ENCODE peak calls at places on chromosomes 5 and 9, in four cellular contexts. One of them, this sample, is unnamed.

GRCh38 chr9:132474253-132474652 is 64.2 kb downstream of the CFAP77 start:
- DNase-seq in cardiac fibroblast: no peak
- DNase-seq in fibroblast of lung: no peak
- DNase-seq in adrenal gland: no peak
- DNase-seq in this sample: no peak

GRCh38 chr9:127300886-127301447 is 36.4 kb downstream of the GARNL3 start:
- DNase-seq in cardiac fibroblast: no peak
- DNase-seq in fibroblast of lung: no peak
- DNase-seq in adrenal gland: no peak
- DNase-seq in this sample: no peak

GRCh38 chr5:87541033-87541432 is 128.3 kb upstream of the CCNH start:
- DNase-seq in cardiac fibroblast: peak
- DNase-seq in fibroblast of lung: peak
- DNase-seq in adrenal gland: peak
- DNase-seq in this sample: no peak

GRCh38 chr5:6714221-6715041 is 1.2 kb downstream of the TENT4A start:
- DNase-seq in cardiac fibroblast: no peak
- DNase-seq in fibroblast of lung: no peak
- DNase-seq in adrenal gland: peak
- DNase-seq in this sample: peak

GRCh38 chr5:56757077-56757476 is 58.3 kb upstream of the MAP3K1 start:
- DNase-seq in cardiac fibroblast: no peak
- DNase-seq in fibroblast of lung: no peak
- DNase-seq in adrenal gland: no peak
- DNase-seq in this sample: peak

GRCh38 chr9:128245293-128246151 is 30.3 kb downstream of the GOLGA2 start:
- DNase-seq in cardiac fibroblast: peak
- DNase-seq in fibroblast of lung: peak
- DNase-seq in adrenal gland: peak
- DNase-seq in this sample: peak

GRCh38 chr5:32074401-32074800 is 99.7 kb downstream of the GOLPH3 start:
- DNase-seq in cardiac fibroblast: no peak
- DNase-seq in fibroblast of lung: no peak
- DNase-seq in adrenal gland: no peak
- DNase-seq in this sample: no peak

GRCh38 chr9:34637356-34638137 is at the start of gene SIGMAR1:
- DNase-seq in cardiac fibroblast: peak
- DNase-seq in fibroblast of lung: peak
- DNase-seq in adrenal gland: peak
- DNase-seq in this sample: peak

GRCh38 chr9:113962391-113962790 is 86.3 kb downstream of the ZNF618 start:
- DNase-seq in cardiac fibroblast: no peak
- DNase-seq in fibroblast of lung: no peak
- DNase-seq in adrenal gland: no peak
- DNase-seq in this sample: no peak

GRCh38 chr5:3740546-3741371 is 145.1 kb downstream of the IRX1 start:
- DNase-seq in cardiac fibroblast: no peak
- DNase-seq in fibroblast of lung: no peak
- DNase-seq in adrenal gland: no peak
- DNase-seq in this sample: no peak

GRCh38 chr9:104091708-104092107 is 2.4 kb upstream of the SMC2 start:
- DNase-seq in cardiac fibroblast: peak
- DNase-seq in fibroblast of lung: peak
- DNase-seq in adrenal gland: peak
- DNase-seq in this sample: no peak

GRCh38 chr9:38374847-38375571 is 17.5 kb upstream of the ALDH1B1 start:
- DNase-seq in cardiac fibroblast: no peak
- DNase-seq in fibroblast of lung: no peak
- DNase-seq in adrenal gland: no peak
- DNase-seq in this sample: no peak

GRCh38 chr5:65128226-65128625 is 353.5 kb downstream of the ADAMTS6 start:
- DNase-seq in cardiac fibroblast: no peak
- DNase-seq in fibroblast of lung: peak
- DNase-seq in adrenal gland: no peak
- DNase-seq in this sample: peak

GRCh38 chr9:121662359-121662758 is 10.9 kb downstream of the DAB2IP start:
- DNase-seq in cardiac fibroblast: no peak
- DNase-seq in fibroblast of lung: no peak
- DNase-seq in adrenal gland: no peak
- DNase-seq in this sample: no peak

GRCh38 chr9:18798106-18798505 is 234.9 kb downstream of the SAXO1 start:
- DNase-seq in cardiac fibroblast: peak
- DNase-seq in fibroblast of lung: no peak
- DNase-seq in adrenal gland: no peak
- DNase-seq in this sample: peak

GRCh38 chr9:23824241-23825142 is 1.5 kb downstream of the ELAVL2 start:
- DNase-seq in cardiac fibroblast: no peak
- DNase-seq in fibroblast of lung: no peak
- DNase-seq in adrenal gland: peak
- DNase-seq in this sample: no peak

GRCh38 chr5:136328097-136328496 is 37.2 kb downstream of the TRPC7 start:
- DNase-seq in cardiac fibroblast: no peak
- DNase-seq in fibroblast of lung: no peak
- DNase-seq in adrenal gland: no peak
- DNase-seq in this sample: no peak

GRCh38 chr5:175380701-175381100 is 63.3 kb downstream of the DRD1 start:
- DNase-seq in cardiac fibroblast: no peak
- DNase-seq in fibroblast of lung: no peak
- DNase-seq in adrenal gland: no peak
- DNase-seq in this sample: no peak

GRCh38 chr5:175379867-175380266 is 64.1 kb downstream of the DRD1 start:
- DNase-seq in cardiac fibroblast: no peak
- DNase-seq in fibroblast of lung: no peak
- DNase-seq in adrenal gland: no peak
- DNase-seq in this sample: no peak

GRCh38 chr5:175383350-175383749 is 60.6 kb downstream of the DRD1 start:
- DNase-seq in cardiac fibroblast: no peak
- DNase-seq in fibroblast of lung: no peak
- DNase-seq in adrenal gland: no peak
- DNase-seq in this sample: no peak

GRCh38 chr5:175381116-175381515 is 62.9 kb downstream of the DRD1 start:
- DNase-seq in cardiac fibroblast: no peak
- DNase-seq in fibroblast of lung: no peak
- DNase-seq in adrenal gland: no peak
- DNase-seq in this sample: no peak

DNA sequence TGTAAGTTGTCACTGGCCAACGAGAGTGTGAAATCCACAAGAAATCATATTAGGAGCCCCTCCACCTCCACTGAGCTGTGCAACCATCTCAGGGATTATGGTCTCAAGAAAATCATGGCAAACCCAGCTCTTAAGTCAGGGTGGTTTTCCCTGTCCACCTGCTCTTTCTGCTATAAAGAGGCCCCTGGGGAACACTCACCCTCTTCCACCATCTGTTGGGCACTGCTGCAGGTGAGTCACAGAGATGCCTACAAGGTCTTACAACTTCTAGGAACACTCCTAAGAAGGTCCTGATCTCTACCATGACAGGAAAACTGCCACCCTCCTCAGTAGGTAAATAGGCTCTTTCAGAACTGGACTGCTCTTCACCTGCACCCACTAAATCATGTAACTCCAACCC is 61.8 kb downstream of the DRD1 start:
- DNase-seq in cardiac fibroblast: no peak
- DNase-seq in fibroblast of lung: no peak
- DNase-seq in adrenal gland: no peak
- DNase-seq in this sample: no peak
- TF ChIP-seq CTCF in cardiac fibroblast: no peak
- TF ChIP-seq CTCF in fibroblast of lung: no peak
- TF ChIP-seq CTCF in adrenal gland: no peak
- TF ChIP-seq CTCF in this sample: no peak

DNA sequence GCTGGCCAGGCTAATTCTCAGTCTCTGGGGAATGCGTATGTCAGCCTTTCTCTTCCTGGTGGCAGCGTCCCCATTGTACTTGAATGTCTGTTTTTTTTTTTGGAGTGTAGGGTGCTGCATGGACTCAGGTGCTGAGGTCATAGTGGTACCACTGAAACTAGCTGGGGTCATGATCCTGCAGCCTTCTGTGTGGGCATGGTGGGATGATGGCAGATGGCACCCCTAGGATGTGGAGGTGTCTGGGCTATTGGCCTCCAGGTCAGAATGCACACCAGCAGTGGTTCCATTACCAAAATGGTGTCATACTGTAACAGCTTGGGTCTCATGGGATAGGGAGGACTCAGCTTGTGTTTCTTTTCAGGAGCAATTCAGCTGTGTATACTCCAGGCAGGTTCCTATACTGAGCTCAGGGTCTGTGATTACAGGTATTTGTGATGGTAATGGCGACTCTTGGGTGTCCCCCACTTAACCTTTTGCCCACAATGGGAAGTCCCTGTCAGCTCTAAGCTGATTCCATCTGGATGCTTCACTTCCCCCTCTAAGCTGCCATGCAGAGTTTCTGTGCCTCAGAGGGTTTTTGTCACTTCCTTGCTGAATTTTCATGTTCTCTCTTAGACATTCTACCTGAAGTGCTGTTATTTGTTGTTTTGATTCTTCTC is 17.9 kb downstream of the HSD17B4 start:
- DNase-seq in cardiac fibroblast: no peak
- DNase-seq in fibroblast of lung: no peak
- DNase-seq in adrenal gland: no peak
- DNase-seq in this sample: no peak
- H3K4me3 ChIP-seq in cardiac fibroblast: no peak
- H3K4me3 ChIP-seq in fibroblast of lung: no peak
- H3K4me3 ChIP-seq in adrenal gland: no peak
- H3K4me3 ChIP-seq in this sample: no peak

DNA sequence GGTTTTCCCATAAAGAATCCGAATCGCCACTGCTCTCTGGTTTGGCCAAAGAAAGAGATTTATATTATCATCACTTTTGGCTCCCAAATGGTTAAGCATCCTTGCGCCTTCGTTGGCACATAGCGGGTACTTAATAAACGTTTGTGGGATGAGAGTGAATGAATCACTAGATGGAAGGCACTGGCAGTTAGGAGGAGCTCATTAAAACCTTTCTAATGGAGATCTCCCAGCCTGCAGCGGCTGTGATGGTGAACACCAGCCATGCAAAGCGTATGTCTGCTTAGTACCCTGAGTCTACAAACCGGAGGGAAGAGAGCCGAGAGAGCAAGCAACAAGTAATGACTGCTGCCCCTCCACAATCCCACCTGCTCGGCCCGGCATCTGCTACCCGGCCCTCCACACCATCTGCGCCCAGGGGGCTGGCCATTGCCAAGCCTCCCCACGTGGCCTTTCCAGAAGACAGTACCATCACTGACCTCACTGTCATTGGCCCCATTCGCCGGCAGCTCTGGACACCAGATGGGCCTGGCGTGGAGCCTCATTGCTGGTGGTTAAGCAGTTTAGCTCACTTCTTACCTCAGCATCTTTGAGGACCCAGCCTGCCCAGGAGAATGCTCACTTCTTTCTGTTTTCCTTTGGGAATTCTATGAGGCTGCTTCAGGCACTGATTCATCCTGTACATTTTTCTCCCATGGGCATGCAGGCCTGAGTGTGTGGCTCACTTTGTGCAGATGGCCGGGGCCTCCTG is 39.3 kb upstream of the ANKRD33B start:
- DNase-seq in cardiac fibroblast: peak
- DNase-seq in fibroblast of lung: peak
- DNase-seq in adrenal gland: no peak
- DNase-seq in this sample: peak
- TF ChIP-seq CTCF in cardiac fibroblast: no peak
- TF ChIP-seq CTCF in fibroblast of lung: no peak
- TF ChIP-seq CTCF in adrenal gland: no peak
- TF ChIP-seq CTCF in this sample: no peak

GRCh38 chr5:160468576-160468975 is 46.9 kb downstream of the PTTG1 start:
- DNase-seq in cardiac fibroblast: no peak
- DNase-seq in fibroblast of lung: no peak
- DNase-seq in adrenal gland: no peak
- DNase-seq in this sample: no peak
- H3K4me3 ChIP-seq in cardiac fibroblast: no peak
- H3K4me3 ChIP-seq in fibroblast of lung: no peak
- H3K4me3 ChIP-seq in adrenal gland: peak
- H3K4me3 ChIP-seq in this sample: no peak

GRCh38 chr5:78377056-78377717 is 16.8 kb downstream of the SCAMP1 start:
- DNase-seq in cardiac fibroblast: peak
- DNase-seq in fibroblast of lung: peak
- DNase-seq in adrenal gland: peak
- DNase-seq in this sample: peak
- TF ChIP-seq CTCF in cardiac fibroblast: no peak
- TF ChIP-seq CTCF in fibroblast of lung: no peak
- TF ChIP-seq CTCF in adrenal gland: no peak
- TF ChIP-seq CTCF in this sample: no peak

DNA sequence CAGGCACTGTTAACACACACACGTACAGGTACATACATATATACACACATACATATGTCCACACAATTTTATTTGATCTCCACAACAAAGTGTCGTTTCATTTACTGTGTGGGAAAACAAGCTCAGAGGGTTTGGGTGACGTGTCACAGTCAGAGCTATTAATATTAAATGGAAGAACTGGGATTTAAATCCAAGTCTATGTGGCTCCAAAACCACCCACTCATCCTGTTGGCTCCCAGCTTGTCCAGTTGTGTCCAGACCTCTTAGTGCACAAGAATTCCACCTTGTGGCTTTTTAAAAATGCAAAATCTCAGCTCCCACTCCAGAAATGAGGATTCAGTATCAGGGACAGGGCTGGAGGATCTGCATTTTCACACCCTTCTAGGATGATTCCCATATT is 52.3 kb upstream of the PTPDC1 start:
- DNase-seq in cardiac fibroblast: no peak
- DNase-seq in fibroblast of lung: no peak
- DNase-seq in adrenal gland: no peak
- DNase-seq in this sample: no peak
- H3K4me3 ChIP-seq in cardiac fibroblast: no peak
- H3K4me3 ChIP-seq in fibroblast of lung: no peak
- H3K4me3 ChIP-seq in adrenal gland: peak
- H3K4me3 ChIP-seq in this sample: no peak

DNA sequence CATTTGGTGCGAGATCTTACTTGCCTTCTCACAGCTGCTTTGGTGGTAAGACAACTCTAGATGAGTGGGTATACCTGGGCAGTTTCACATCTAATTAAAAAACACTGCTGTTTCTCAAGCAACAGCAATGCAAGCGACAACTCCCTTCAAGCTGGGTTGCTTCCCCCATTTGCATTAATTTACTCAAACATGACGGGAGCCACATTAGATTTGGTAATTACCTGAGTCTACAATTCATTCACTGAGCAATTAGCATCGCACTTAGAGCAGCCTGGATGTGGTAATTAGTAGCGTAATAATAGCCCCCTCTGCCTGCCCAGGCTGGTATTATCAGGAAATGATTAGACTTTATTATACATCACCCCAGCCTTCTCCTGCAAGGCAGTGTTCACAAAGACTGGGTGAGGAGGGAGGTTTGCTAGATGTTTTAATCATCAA is 73.4 kb downstream of the FBXO38 start:
- DNase-seq in cardiac fibroblast: no peak
- DNase-seq in fibroblast of lung: no peak
- DNase-seq in adrenal gland: no peak
- DNase-seq in this sample: no peak
- TF ChIP-seq CTCF in cardiac fibroblast: peak
- TF ChIP-seq CTCF in fibroblast of lung: peak
- TF ChIP-seq CTCF in adrenal gland: no peak
- TF ChIP-seq CTCF in this sample: peak